ENCODE peak calls at places on chromosomes 6 and 20, in five cellular contexts. One of them, this sample, is unnamed. For H3K9me3, the result is how much of the 10 kb centered on the place peaks cover.

GRCh38 chr6:6285679-6286078 is 34.8 kb downstream of the F13A1 start:
- DNase-seq in SJSA1: no peak
- DNase-seq in fibroblast of lung: no peak
- DNase-seq in Peyer's patch: no peak
- DNase-seq in naive thymus-derived CD4-positive, alpha-beta T cell: no peak
- DNase-seq in this sample: no peak

GRCh38 chr6:114611696-114612095 is 268.9 kb upstream of the HS3ST5 start:
- DNase-seq in SJSA1: no peak
- DNase-seq in fibroblast of lung: no peak
- DNase-seq in Peyer's patch: no peak
- DNase-seq in naive thymus-derived CD4-positive, alpha-beta T cell: no peak
- DNase-seq in this sample: no peak

GRCh38 chr20:33664085-33664761 is 2.1 kb downstream of the C20orf144 start:
- DNase-seq in SJSA1: no peak
- DNase-seq in fibroblast of lung: no peak
- DNase-seq in Peyer's patch: no peak
- DNase-seq in naive thymus-derived CD4-positive, alpha-beta T cell: no peak
- DNase-seq in this sample: no peak

GRCh38 chr6:119204744-119205143 is 126.3 kb upstream of the FAM184A start:
- DNase-seq in SJSA1: no peak
- DNase-seq in fibroblast of lung: no peak
- DNase-seq in Peyer's patch: no peak
- DNase-seq in naive thymus-derived CD4-positive, alpha-beta T cell: no peak
- DNase-seq in this sample: no peak

GRCh38 chr20:61588356-61589054 is 336.4 kb downstream of the CDH4 start:
- DNase-seq in SJSA1: peak
- DNase-seq in fibroblast of lung: peak
- DNase-seq in Peyer's patch: no peak
- DNase-seq in naive thymus-derived CD4-positive, alpha-beta T cell: no peak
- DNase-seq in this sample: no peak

GRCh38 chr20:9999660-10000059 is 35.1 kb upstream of the ANKEF1 start:
- DNase-seq in SJSA1: no peak
- DNase-seq in fibroblast of lung: no peak
- DNase-seq in Peyer's patch: no peak
- DNase-seq in naive thymus-derived CD4-positive, alpha-beta T cell: no peak
- DNase-seq in this sample: no peak

GRCh38 chr6:89359561-89359960 is 7.0 kb upstream of the UBE2J1 start:
- DNase-seq in SJSA1: no peak
- DNase-seq in fibroblast of lung: no peak
- DNase-seq in Peyer's patch: no peak
- DNase-seq in naive thymus-derived CD4-positive, alpha-beta T cell: no peak
- DNase-seq in this sample: no peak

GRCh38 chr6:84892666-84893065 is 128.3 kb upstream of the TBX18 start:
- DNase-seq in SJSA1: no peak
- DNase-seq in fibroblast of lung: peak
- DNase-seq in Peyer's patch: no peak
- DNase-seq in naive thymus-derived CD4-positive, alpha-beta T cell: no peak
- DNase-seq in this sample: no peak

GRCh38 chr6:79946773-79947190 is 571 bp downstream of the ELOVL4 start:
- DNase-seq in SJSA1: no peak
- DNase-seq in fibroblast of lung: peak
- DNase-seq in Peyer's patch: no peak
- DNase-seq in naive thymus-derived CD4-positive, alpha-beta T cell: peak
- DNase-seq in this sample: peak

GRCh38 chr6:169166896-169167580 is 86.6 kb downstream of the THBS2 start:
- DNase-seq in SJSA1: peak
- DNase-seq in fibroblast of lung: no peak
- DNase-seq in Peyer's patch: no peak
- DNase-seq in naive thymus-derived CD4-positive, alpha-beta T cell: no peak
- DNase-seq in this sample: no peak

GRCh38 chr6:168116975-168117899 is 38.2 kb upstream of the FRMD1 start:
- DNase-seq in SJSA1: no peak
- DNase-seq in fibroblast of lung: no peak
- DNase-seq in Peyer's patch: no peak
- DNase-seq in naive thymus-derived CD4-positive, alpha-beta T cell: no peak
- DNase-seq in this sample: no peak

GRCh38 chr20:3045042-3045815 is 623 bp upstream of the MRPS26 start:
- DNase-seq in SJSA1: peak
- DNase-seq in fibroblast of lung: peak
- DNase-seq in Peyer's patch: peak
- DNase-seq in naive thymus-derived CD4-positive, alpha-beta T cell: peak
- DNase-seq in this sample: peak

GRCh38 chr20:46898433-46898832 is 3.8 kb downstream of the EYA2 start:
- DNase-seq in SJSA1: no peak
- DNase-seq in fibroblast of lung: no peak
- DNase-seq in Peyer's patch: no peak
- DNase-seq in naive thymus-derived CD4-positive, alpha-beta T cell: no peak
- DNase-seq in this sample: no peak

GRCh38 chr6:28940859-28941680 is 17.3 kb upstream of the TRIM27 start:
- DNase-seq in SJSA1: peak
- DNase-seq in fibroblast of lung: peak
- DNase-seq in Peyer's patch: peak
- DNase-seq in naive thymus-derived CD4-positive, alpha-beta T cell: peak
- DNase-seq in this sample: peak

GRCh38 chr20:11328839-11329238 is 588.9 kb upstream of the BTBD3 start:
- DNase-seq in SJSA1: no peak
- DNase-seq in fibroblast of lung: no peak
- DNase-seq in Peyer's patch: no peak
- DNase-seq in naive thymus-derived CD4-positive, alpha-beta T cell: no peak
- DNase-seq in this sample: no peak

GRCh38 chr20:6122873-6123649 is at the start of gene FERMT1:
- DNase-seq in SJSA1: peak
- DNase-seq in fibroblast of lung: peak
- DNase-seq in Peyer's patch: no peak
- DNase-seq in naive thymus-derived CD4-positive, alpha-beta T cell: no peak
- DNase-seq in this sample: no peak

GRCh38 chr6:113630738-113631535 is 226.2 kb upstream of the MARCKS start:
- DNase-seq in SJSA1: no peak
- DNase-seq in fibroblast of lung: peak
- DNase-seq in Peyer's patch: peak
- DNase-seq in naive thymus-derived CD4-positive, alpha-beta T cell: no peak
- DNase-seq in this sample: peak

GRCh38 chr6:169171951-169172350 is 81.7 kb downstream of the THBS2 start:
- DNase-seq in SJSA1: peak
- DNase-seq in fibroblast of lung: peak
- DNase-seq in Peyer's patch: no peak
- DNase-seq in naive thymus-derived CD4-positive, alpha-beta T cell: no peak
- DNase-seq in this sample: no peak

GRCh38 chr20:22312744-22313346 is 271.5 kb downstream of the FOXA2 start:
- DNase-seq in SJSA1: no peak
- DNase-seq in fibroblast of lung: peak
- DNase-seq in Peyer's patch: no peak
- DNase-seq in naive thymus-derived CD4-positive, alpha-beta T cell: no peak
- DNase-seq in this sample: no peak

GRCh38 chr6:38180586-38180985 is 361.1 kb downstream of the ZFAND3 start:
- DNase-seq in SJSA1: no peak
- DNase-seq in fibroblast of lung: no peak
- DNase-seq in Peyer's patch: peak
- DNase-seq in naive thymus-derived CD4-positive, alpha-beta T cell: no peak
- DNase-seq in this sample: no peak

GRCh38 chr6:133083248-133083967 is 157.7 kb upstream of the EYA4 start:
- DNase-seq in SJSA1: no peak
- DNase-seq in fibroblast of lung: no peak
- DNase-seq in Peyer's patch: no peak
- DNase-seq in naive thymus-derived CD4-positive, alpha-beta T cell: no peak
- DNase-seq in this sample: no peak

GRCh38 chr6:93182933-93183479 is 236.4 kb downstream of the EPHA7 start:
- DNase-seq in SJSA1: no peak
- DNase-seq in fibroblast of lung: no peak
- DNase-seq in Peyer's patch: no peak
- DNase-seq in naive thymus-derived CD4-positive, alpha-beta T cell: no peak
- DNase-seq in this sample: no peak

GRCh38 chr6:36853325-36853724 is 14.1 kb upstream of the CPNE5 start:
- DNase-seq in SJSA1: no peak
- DNase-seq in fibroblast of lung: peak
- DNase-seq in Peyer's patch: no peak
- DNase-seq in naive thymus-derived CD4-positive, alpha-beta T cell: no peak
- DNase-seq in this sample: no peak
- H3K9me3 ChIP-seq in SJSA1: under half
- H3K9me3 ChIP-seq in fibroblast of lung: under half
- H3K9me3 ChIP-seq in Peyer's patch: under half
- H3K9me3 ChIP-seq in naive thymus-derived CD4-positive, alpha-beta T cell: under half
- H3K9me3 ChIP-seq in this sample: under half

GRCh38 chr6:45424628-45424955 is 46.9 kb upstream of the SUPT3H start:
- DNase-seq in SJSA1: no peak
- DNase-seq in fibroblast of lung: no peak
- DNase-seq in Peyer's patch: no peak
- DNase-seq in naive thymus-derived CD4-positive, alpha-beta T cell: no peak
- DNase-seq in this sample: no peak
- H3K4me3 ChIP-seq in SJSA1: peak
- H3K4me3 ChIP-seq in fibroblast of lung: peak
- H3K4me3 ChIP-seq in Peyer's patch: peak
- H3K4me3 ChIP-seq in naive thymus-derived CD4-positive, alpha-beta T cell: peak
- H3K4me3 ChIP-seq in this sample: peak

DNA sequence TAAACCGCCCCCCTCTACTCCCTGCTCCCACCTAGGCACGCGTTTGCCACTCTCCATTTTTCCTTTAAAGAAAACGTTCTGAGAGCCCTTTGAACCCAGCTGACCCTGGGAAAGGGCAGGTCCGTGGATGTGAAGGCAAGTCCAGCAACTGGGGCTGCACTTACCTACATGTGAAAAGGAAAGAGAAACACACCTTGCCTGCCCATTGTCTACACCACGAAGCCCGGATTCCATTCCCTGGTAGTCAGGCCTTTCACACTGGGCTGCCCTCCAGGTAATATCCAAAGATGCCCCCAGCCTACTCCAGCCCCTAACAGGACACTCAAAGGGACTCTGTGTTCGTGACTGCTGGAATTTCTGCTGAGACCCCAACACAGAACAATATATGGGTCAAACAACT is 94.4 kb downstream of the CD83 start:
- DNase-seq in SJSA1: no peak
- DNase-seq in fibroblast of lung: no peak
- DNase-seq in Peyer's patch: no peak
- DNase-seq in naive thymus-derived CD4-positive, alpha-beta T cell: no peak
- DNase-seq in this sample: no peak
- H3K9me3 ChIP-seq in SJSA1: under half
- H3K9me3 ChIP-seq in fibroblast of lung: under half
- H3K9me3 ChIP-seq in Peyer's patch: under half
- H3K9me3 ChIP-seq in naive thymus-derived CD4-positive, alpha-beta T cell: under half
- H3K9me3 ChIP-seq in this sample: under half

GRCh38 chr20:31972481-31973386 is 4.8 kb downstream of the XKR7 start:
- DNase-seq in SJSA1: no peak
- DNase-seq in fibroblast of lung: no peak
- DNase-seq in Peyer's patch: no peak
- DNase-seq in naive thymus-derived CD4-positive, alpha-beta T cell: no peak
- DNase-seq in this sample: no peak

GRCh38 chr20:31967830-31968249 is at the start of gene XKR7:
- DNase-seq in SJSA1: no peak
- DNase-seq in fibroblast of lung: no peak
- DNase-seq in Peyer's patch: no peak
- DNase-seq in naive thymus-derived CD4-positive, alpha-beta T cell: no peak
- DNase-seq in this sample: no peak

GRCh38 chr20:31966991-31967655 is 828 bp upstream of the XKR7 start:
- DNase-seq in SJSA1: no peak
- DNase-seq in fibroblast of lung: no peak
- DNase-seq in Peyer's patch: no peak
- DNase-seq in naive thymus-derived CD4-positive, alpha-beta T cell: no peak
- DNase-seq in this sample: no peak

GRCh38 chr20:31962741-31963140 is 5.2 kb upstream of the XKR7 start:
- DNase-seq in SJSA1: no peak
- DNase-seq in fibroblast of lung: no peak
- DNase-seq in Peyer's patch: no peak
- DNase-seq in naive thymus-derived CD4-positive, alpha-beta T cell: no peak
- DNase-seq in this sample: no peak

GRCh38 chr20:31968299-31969126 is 562 bp downstream of the XKR7 start:
- DNase-seq in SJSA1: peak
- DNase-seq in fibroblast of lung: peak
- DNase-seq in Peyer's patch: peak
- DNase-seq in naive thymus-derived CD4-positive, alpha-beta T cell: peak
- DNase-seq in this sample: peak
- H3K4me3 ChIP-seq in SJSA1: peak
- H3K4me3 ChIP-seq in fibroblast of lung: no peak
- H3K4me3 ChIP-seq in Peyer's patch: peak
- H3K4me3 ChIP-seq in naive thymus-derived CD4-positive, alpha-beta T cell: no peak
- H3K4me3 ChIP-seq in this sample: no peak

GRCh38 chr6:159435701-159436100 is 257.3 kb downstream of the SOD2 start:
- DNase-seq in SJSA1: no peak
- DNase-seq in fibroblast of lung: no peak
- DNase-seq in Peyer's patch: no peak
- DNase-seq in naive thymus-derived CD4-positive, alpha-beta T cell: no peak
- DNase-seq in this sample: no peak

GRCh38 chr6:159441704-159441981 is 251.4 kb downstream of the SOD2 start:
- DNase-seq in SJSA1: no peak
- DNase-seq in fibroblast of lung: no peak
- DNase-seq in Peyer's patch: no peak
- DNase-seq in naive thymus-derived CD4-positive, alpha-beta T cell: no peak
- DNase-seq in this sample: no peak

GRCh38 chr6:159440907-159441703 is 251.9 kb downstream of the SOD2 start:
- DNase-seq in SJSA1: no peak
- DNase-seq in fibroblast of lung: no peak
- DNase-seq in Peyer's patch: no peak
- DNase-seq in naive thymus-derived CD4-positive, alpha-beta T cell: no peak
- DNase-seq in this sample: no peak

GRCh38 chr6:159434410-159434809 is 258.6 kb downstream of the SOD2 start:
- DNase-seq in SJSA1: no peak
- DNase-seq in fibroblast of lung: no peak
- DNase-seq in Peyer's patch: no peak
- DNase-seq in naive thymus-derived CD4-positive, alpha-beta T cell: no peak
- DNase-seq in this sample: no peak

GRCh38 chr6:159438106-159438505 is 254.9 kb downstream of the SOD2 start:
- DNase-seq in SJSA1: no peak
- DNase-seq in fibroblast of lung: no peak
- DNase-seq in Peyer's patch: no peak
- DNase-seq in naive thymus-derived CD4-positive, alpha-beta T cell: no peak
- DNase-seq in this sample: no peak
- H3K9me3 ChIP-seq in SJSA1: under half
- H3K9me3 ChIP-seq in fibroblast of lung: under half
- H3K9me3 ChIP-seq in Peyer's patch: under half
- H3K9me3 ChIP-seq in naive thymus-derived CD4-positive, alpha-beta T cell: under half
- H3K9me3 ChIP-seq in this sample: under half